ENCODE peak calls at places on chromosomes 4 and X, in seven cellular contexts. Q, Y, S, H, W, F and I are unnamed samples.

GRCh38 chr4:5037553-5038551 is 13.4 kb upstream of the STK32B start:
- DNase-seq in Q (peak; percentile 99), Y (peak; percentile 93), S (no peak), H (peak; percentile 64), W (no peak), F (peak; percentile 60), I (no peak)

GRCh38 chr4:137370699-137371098 is 161.6 kb downstream of the PCDH18 start:
- DNase-seq in Q (peak; percentile 26), Y (peak; percentile 32), S (no peak), H (no peak), W (no peak), F (no peak), I (no peak)

GRCh38 chrX:103220511-103221406 is 5.9 kb downstream of the BEX4 start:
- DNase-seq in Q (no peak), Y (no peak), S (no peak), H (no peak), W (no peak), F (peak; percentile 37), I (no peak)

GRCh38 chr4:63589796-63590195 is 819.5 kb downstream of the TECRL start:
- DNase-seq in Q (no peak), Y (no peak), S (no peak), H (peak; percentile 48), W (no peak), F (no peak), I (peak; percentile 64)

GRCh38 chr4:1994935-1995334 is 13.8 kb downstream of the NELFA start:
- DNase-seq in Q (no peak), Y (no peak), S (no peak), H (no peak), W (no peak), F (no peak), I (no peak)

GRCh38 chr4:37735578-37735977 is 49.4 kb upstream of the RELL1 start:
- DNase-seq in Q (no peak), Y (no peak), S (no peak), H (no peak), W (no peak), F (no peak), I (no peak)

GRCh38 chr4:126071346-126072333 is 756.9 kb downstream of the FAT4 start:
- DNase-seq in Q (peak; percentile 78), Y (no peak), S (no peak), H (no peak), W (no peak), F (no peak), I (no peak)

GRCh38 chr4:117783716-117784115 is 250.6 kb upstream of the NDST3 start:
- DNase-seq in Q (peak; percentile 62), Y (peak; percentile 83), S (no peak), H (no peak), W (no peak), F (no peak), I (no peak)

GRCh38 chr4:80875642-80876041 is 154.9 kb upstream of the BMP3 start:
- DNase-seq in Q (no peak), Y (no peak), S (no peak), H (no peak), W (no peak), F (no peak), I (no peak)

GRCh38 chrX:41265615-41266014 is 68.3 kb upstream of the DDX3X start:
- DNase-seq in Q (peak; percentile 69), Y (no peak), S (no peak), H (no peak), W (no peak), F (peak; percentile 75), I (no peak)

GRCh38 chr4:7973545-7973981 is 33.9 kb upstream of the AFAP1 start:
- DNase-seq in Q (peak; percentile 74), Y (peak; percentile 52), S (no peak), H (no peak), W (no peak), F (peak; percentile 77), I (no peak)

GRCh38 chrX:124680287-124680686 is 333.9 kb downstream of the SH2D1A start:
- DNase-seq in Q (no peak), Y (no peak), S (no peak), H (no peak), W (no peak), F (no peak), I (no peak)

GRCh38 chr4:76293705-76294274 is 12.7 kb upstream of the STBD1 start:
- DNase-seq in Q (no peak), Y (no peak), S (no peak), H (no peak), W (no peak), F (no peak), I (no peak)

GRCh38 chr4:15725608-15726007 is 22.7 kb downstream of the BST1 start:
- DNase-seq in Q (peak; percentile 46), Y (peak; percentile 49), S (no peak), H (no peak), W (no peak), F (peak; percentile 58), I (no peak)

GRCh38 chr4:13653356-13653755 is 25.8 kb upstream of the BOD1L1 start:
- DNase-seq in Q (no peak), Y (no peak), S (no peak), H (peak; percentile 64), W (no peak), F (no peak), I (no peak)

GRCh38 chr4:158884280-158884679 is 115.5 kb downstream of the FNIP2 start:
- DNase-seq in Q (no peak), Y (no peak), S (no peak), H (no peak), W (no peak), F (no peak), I (no peak)

GRCh38 chr4:26503844-26504243 is 13.6 kb upstream of the CCKAR start:
- DNase-seq in Q (no peak), Y (no peak), S (no peak), H (no peak), W (no peak), F (peak; percentile 4), I (no peak)

GRCh38 chr4:25667931-25668557 is 12.4 kb downstream of the SLC34A2 start:
- DNase-seq in Q (no peak), Y (no peak), S (no peak), H (peak; percentile 88), W (no peak), F (peak; percentile 84), I (peak; percentile 53)

GRCh38 chr4:95510145-95510544 is 38.6 kb downstream of the UNC5C start:
- DNase-seq in Q (peak; percentile 13), Y (peak; percentile 56), S (no peak), H (no peak), W (no peak), F (peak; percentile 53), I (no peak)

GRCh38 chr4:83112239-83112638 is 2.3 kb downstream of the PLAC8 start:
- DNase-seq in Q (no peak), Y (no peak), S (no peak), H (no peak), W (no peak), F (peak; percentile 31), I (no peak)

GRCh38 chr4:62006108-62006507 is 806.0 kb downstream of the ADGRL3 start:
- DNase-seq in Q (no peak), Y (no peak), S (no peak), H (peak; percentile 46), W (no peak), F (no peak), I (peak; percentile 37)

GRCh38 chr4:2732526-2732925 is 23.6 kb downstream of the TNIP2 start:
- DNase-seq in Q (no peak), Y (no peak), S (no peak), H (no peak), W (no peak), F (no peak), I (no peak)

GRCh38 chr4:185535818-185536729 is 767 bp upstream of the PDLIM3 start:
- DNase-seq in Q (no peak), Y (peak; percentile 74), S (no peak), H (no peak), W (no peak), F (peak; percentile 8), I (no peak)

GRCh38 chr4:176753049-176753448 is 39.7 kb downstream of the VEGFC start:
- DNase-seq in Q (peak; percentile 95), Y (peak; percentile 77), S (no peak), H (peak; percentile 37), W (no peak), F (peak; percentile 1), I (no peak)

GRCh38 chrX:68929332-68930150 is 100.7 kb downstream of the EFNB1 start:
- DNase-seq in Q (peak; percentile 85), Y (peak; percentile 62), S (no peak), H (peak; percentile 16), W (no peak), F (peak; percentile 28), I (no peak)

GRCh38 chrX:53086464-53086863 is 4.3 kb downstream of the TSPYL2 start:
- DNase-seq in Q (no peak), Y (no peak), S (no peak), H (no peak), W (no peak), F (no peak), I (no peak)

GRCh38 chrX:71923516-71923915 is 12.9 kb downstream of the NHSL2 start:
- DNase-seq in Q (no peak), Y (peak; percentile 25), S (no peak), H (no peak), W (no peak), F (no peak), I (no peak)

GRCh38 chr4:153618831-153619230 is 65.2 kb upstream of the TLR2 start:
- DNase-seq in Q (peak; percentile 13), Y (no peak), S (no peak), H (peak; percentile 61), W (no peak), F (peak; percentile 17), I (no peak)
- H3K4me2 ChIP-seq in Q (no peak overlapping the region), Y (no peak overlapping the region), S (no peak overlapping the region), H (no peak overlapping the region), W (no peak overlapping the region), F (no peak overlapping the region), I (no peak overlapping the region)

GRCh38 chr4:178356725-178357124 is 914.5 kb upstream of the AGA start:
- DNase-seq in Q (no peak), Y (no peak), S (no peak), H (peak; percentile 44), W (no peak), F (peak; percentile 13), I (peak; percentile 30)

GRCh38 chr4:178347091-178347490 is 904.9 kb upstream of the AGA start:
- DNase-seq in Q (no peak), Y (no peak), S (no peak), H (no peak), W (no peak), F (no peak), I (no peak)

GRCh38 chr4:178351185-178351584 is 908.9 kb upstream of the AGA start:
- DNase-seq in Q (no peak), Y (no peak), S (no peak), H (no peak), W (no peak), F (no peak), I (no peak)
- H2AK5ac ChIP-seq in Q (no peak overlapping the region), Y (no peak overlapping the region), S (no peak overlapping the region), H (no peak overlapping the region), W (no peak overlapping the region), F (no peak overlapping the region), I (no peak overlapping the region)

DNA sequence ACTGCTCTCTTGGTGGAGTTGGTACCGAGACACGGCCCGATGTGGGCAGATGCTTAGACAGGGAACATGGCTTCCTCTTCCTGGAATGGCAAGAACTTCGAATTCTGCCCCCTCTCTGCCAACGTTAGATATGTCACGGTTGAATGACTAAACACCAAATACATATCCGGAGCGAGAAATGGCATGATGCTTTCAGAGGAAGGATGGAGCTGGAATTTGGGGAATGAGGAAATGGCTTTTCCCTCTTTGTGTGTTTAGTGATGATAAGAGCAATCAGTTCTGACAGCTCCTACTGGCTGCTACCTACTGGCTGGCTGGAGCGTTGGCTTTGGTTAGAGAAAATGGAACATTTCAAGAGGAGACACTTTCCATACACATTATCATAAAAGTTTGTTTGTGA is 140.0 kb downstream of the DHRSX start:
- DNase-seq in Q (no peak), Y (no peak), S (no peak), H (peak; percentile 74), W (no peak), F (peak; percentile 14), I (no peak)
- H3K4me2 ChIP-seq in Q (no peak overlapping the region), Y (no peak overlapping the region), S (no peak overlapping the region), H (no peak overlapping the region), W (no peak overlapping the region), F (no peak overlapping the region), I (no peak overlapping the region)

GRCh38 chrX:120207009-120207610 is 43.5 kb upstream of the ZBTB33 start:
- DNase-seq in Q (no peak), Y (no peak), S (no peak), H (no peak), W (no peak), F (no peak), I (no peak)
- H2AK5ac ChIP-seq in Q (no peak overlapping the region), Y (no peak overlapping the region), S (no peak overlapping the region), H (no peak overlapping the region), W (no peak overlapping the region), F (no peak overlapping the region), I (no peak overlapping the region)